ENCODE peak calls at places on chromosomes 6 and 20, in four cellular contexts. One of them, this sample, is unnamed. For H3K9me3, the result is how much of the 10 kb centered on the place peaks cover.

GRCh38 chr6:71608646-71609045 is 277.7 kb upstream of the RIMS1 start:
- DNase-seq in cardiac muscle cell: no peak
- DNase-seq in A549: no peak
- DNase-seq in upper lobe of left lung: no peak
- DNase-seq in this sample: no peak

GRCh38 chr20:1371235-1371782 is 21.5 kb downstream of the FKBP1A start:
- DNase-seq in cardiac muscle cell: no peak
- DNase-seq in upper lobe of left lung: no peak
- DNase-seq in A549: no peak
- DNase-seq in this sample: no peak

GRCh38 chr20:33709398-33709797 is 10.7 kb downstream of the PXMP4 start:
- DNase-seq in A549: no peak
- DNase-seq in upper lobe of left lung: no peak
- DNase-seq in cardiac muscle cell: no peak
- DNase-seq in this sample: no peak

GRCh38 chr6:107574856-107575255 is 84.9 kb downstream of the SOBP start:
- DNase-seq in upper lobe of left lung: no peak
- DNase-seq in A549: no peak
- DNase-seq in cardiac muscle cell: no peak
- DNase-seq in this sample: no peak

GRCh38 chr20:25058051-25058796 is at the start of gene ACSS1:
- DNase-seq in upper lobe of left lung: peak
- DNase-seq in cardiac muscle cell: peak
- DNase-seq in A549: peak
- DNase-seq in this sample: no peak

GRCh38 chr6:23036401-23036983 is 467.1 kb downstream of the HDGFL1 start:
- DNase-seq in upper lobe of left lung: no peak
- DNase-seq in A549: no peak
- DNase-seq in cardiac muscle cell: peak
- DNase-seq in this sample: no peak

GRCh38 chr6:170037541-170038250 is 253.2 kb downstream of the DLL1 start:
- DNase-seq in cardiac muscle cell: peak
- DNase-seq in upper lobe of left lung: peak
- DNase-seq in A549: no peak
- DNase-seq in this sample: no peak

GRCh38 chr6:139762587-139763031 is 388.2 kb upstream of the CITED2 start:
- DNase-seq in A549: no peak
- DNase-seq in upper lobe of left lung: no peak
- DNase-seq in cardiac muscle cell: peak
- DNase-seq in this sample: no peak

GRCh38 chr20:8932192-8933150 is 136.4 kb upstream of the PLCB4 start:
- DNase-seq in A549: peak
- DNase-seq in upper lobe of left lung: no peak
- DNase-seq in cardiac muscle cell: peak
- DNase-seq in this sample: no peak

GRCh38 chr6:148345176-148345575 is 2.5 kb downstream of the SASH1 start:
- DNase-seq in upper lobe of left lung: no peak
- DNase-seq in A549: no peak
- DNase-seq in cardiac muscle cell: no peak
- DNase-seq in this sample: no peak

GRCh38 chr20:58975353-58975752 is 5.7 kb upstream of the NELFCD start:
- DNase-seq in A549: no peak
- DNase-seq in cardiac muscle cell: no peak
- DNase-seq in upper lobe of left lung: no peak
- DNase-seq in this sample: no peak

GRCh38 chr6:63897459-63897858 is 261.9 kb downstream of the PHF3 start:
- DNase-seq in A549: no peak
- DNase-seq in upper lobe of left lung: no peak
- DNase-seq in cardiac muscle cell: peak
- DNase-seq in this sample: peak

GRCh38 chr6:69957990-69958559 is 91.7 kb downstream of the COL19A1 start:
- DNase-seq in cardiac muscle cell: no peak
- DNase-seq in upper lobe of left lung: no peak
- DNase-seq in A549: no peak
- DNase-seq in this sample: no peak

GRCh38 chr6:118080547-118080946 is 173.5 kb downstream of the SLC35F1 start:
- DNase-seq in A549: no peak
- DNase-seq in cardiac muscle cell: no peak
- DNase-seq in upper lobe of left lung: no peak
- DNase-seq in this sample: no peak

GRCh38 chr6:139240161-139241010 is 51.4 kb downstream of the TXLNB start:
- DNase-seq in A549: no peak
- DNase-seq in upper lobe of left lung: no peak
- DNase-seq in cardiac muscle cell: peak
- DNase-seq in this sample: peak

GRCh38 chr6:83474309-83474708 is 38.0 kb upstream of the PRSS35 start:
- DNase-seq in cardiac muscle cell: peak
- DNase-seq in upper lobe of left lung: no peak
- DNase-seq in A549: no peak
- DNase-seq in this sample: no peak

GRCh38 chr6:148835920-148836441 is 89.2 kb downstream of the UST start:
- DNase-seq in A549: no peak
- DNase-seq in upper lobe of left lung: no peak
- DNase-seq in cardiac muscle cell: peak
- DNase-seq in this sample: peak

GRCh38 chr20:25538838-25539665 is 46.3 kb downstream of the NINL start:
- DNase-seq in upper lobe of left lung: peak
- DNase-seq in cardiac muscle cell: no peak
- DNase-seq in A549: no peak
- DNase-seq in this sample: no peak

GRCh38 chr6:141484726-141485125 is 648.0 kb upstream of the GJE1 start:
- DNase-seq in cardiac muscle cell: peak
- DNase-seq in A549: no peak
- DNase-seq in upper lobe of left lung: no peak
- DNase-seq in this sample: no peak

GRCh38 chr6:106490974-106491373 is 130.5 kb downstream of the CRYBG1 start:
- DNase-seq in upper lobe of left lung: no peak
- DNase-seq in A549: no peak
- DNase-seq in cardiac muscle cell: no peak
- DNase-seq in this sample: no peak

GRCh38 chr20:40568200-40568599 is 120.8 kb downstream of the MAFB start:
- DNase-seq in A549: no peak
- DNase-seq in cardiac muscle cell: no peak
- DNase-seq in upper lobe of left lung: no peak
- DNase-seq in this sample: no peak

GRCh38 chr6:166465671-166466087 is 82.9 kb upstream of the MPC1 start:
- DNase-seq in A549: peak
- DNase-seq in cardiac muscle cell: peak
- DNase-seq in upper lobe of left lung: no peak
- DNase-seq in this sample: no peak

GRCh38 chr6:87925373-87926060 is 122.1 kb upstream of the SPACA1 start:
- DNase-seq in upper lobe of left lung: no peak
- DNase-seq in A549: no peak
- DNase-seq in cardiac muscle cell: no peak
- DNase-seq in this sample: no peak

GRCh38 chr20:44921447-44921846 is 11.6 kb downstream of the PABPC1L start:
- DNase-seq in upper lobe of left lung: peak
- DNase-seq in cardiac muscle cell: no peak
- DNase-seq in A549: no peak
- DNase-seq in this sample: no peak

GRCh38 chr20:11734431-11734830 is 183.3 kb upstream of the BTBD3 start:
- DNase-seq in cardiac muscle cell: no peak
- DNase-seq in A549: no peak
- DNase-seq in upper lobe of left lung: no peak
- DNase-seq in this sample: no peak

GRCh38 chr20:45487231-45487635 is 17.7 kb downstream of the WFDC2 start:
- DNase-seq in upper lobe of left lung: peak
- DNase-seq in cardiac muscle cell: no peak
- DNase-seq in A549: peak
- DNase-seq in this sample: no peak

GRCh38 chr20:32115196-32115767 is 5.8 kb downstream of the TM9SF4 start:
- DNase-seq in upper lobe of left lung: no peak
- DNase-seq in A549: no peak
- DNase-seq in cardiac muscle cell: no peak
- DNase-seq in this sample: no peak

GRCh38 chr20:44997668-44998067 is 31.4 kb downstream of the STK4 start:
- DNase-seq in cardiac muscle cell: no peak
- DNase-seq in upper lobe of left lung: no peak
- DNase-seq in A549: no peak
- DNase-seq in this sample: no peak

GRCh38 chr6:107653183-107653580 is 163.3 kb downstream of the SOBP start:
- DNase-seq in upper lobe of left lung: no peak
- DNase-seq in A549: no peak
- DNase-seq in cardiac muscle cell: no peak
- DNase-seq in this sample: no peak

DNA sequence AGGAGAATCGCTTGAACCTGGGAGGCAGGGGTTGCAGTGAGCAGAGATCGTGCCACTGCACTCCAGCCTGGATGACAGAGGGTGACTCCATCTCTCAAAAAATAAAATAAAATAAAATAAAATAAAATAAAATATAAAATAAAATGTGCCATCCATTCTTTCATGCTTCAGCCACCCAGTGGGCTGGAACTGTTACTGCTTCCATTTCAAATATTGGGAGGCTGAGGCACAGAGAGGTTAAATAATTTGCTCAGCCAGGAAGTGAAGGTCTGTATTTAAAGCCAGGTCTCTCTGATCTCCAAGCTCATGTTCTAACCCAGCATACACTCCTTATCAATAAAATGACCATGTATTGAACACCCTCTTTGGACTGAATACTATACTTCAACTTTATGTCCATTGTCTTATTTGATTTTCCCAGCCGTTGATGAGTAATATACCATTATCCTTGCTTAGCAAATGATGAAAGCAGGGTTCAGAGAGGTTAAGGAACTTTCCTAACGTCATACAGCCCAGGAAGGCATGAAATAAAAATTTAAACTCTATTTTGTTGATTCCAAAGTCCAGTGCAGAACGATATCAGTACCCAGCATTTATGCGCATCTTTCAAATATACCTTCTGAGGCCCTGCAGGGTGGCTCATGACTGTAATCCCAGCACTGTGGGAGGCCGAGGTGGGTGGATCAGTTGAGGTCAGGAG is 25.8 kb upstream of the SLC9A8 start:
- DNase-seq in A549: no peak
- DNase-seq in upper lobe of left lung: no peak
- DNase-seq in cardiac muscle cell: peak
- DNase-seq in this sample: no peak
- TF ChIP-seq CTCF in A549: peak
- TF ChIP-seq CTCF in upper lobe of left lung: peak
- TF ChIP-seq CTCF in cardiac muscle cell: peak
- TF ChIP-seq CTCF in this sample: peak

GRCh38 chr20:17624551-17625245 is 54.8 kb downstream of the DSTN start:
- DNase-seq in A549: no peak
- DNase-seq in cardiac muscle cell: no peak
- DNase-seq in upper lobe of left lung: peak
- DNase-seq in this sample: no peak
- H3K4me3 ChIP-seq in A549: no peak
- H3K4me3 ChIP-seq in cardiac muscle cell: no peak
- H3K4me3 ChIP-seq in upper lobe of left lung: no peak
- H3K4me3 ChIP-seq in this sample: no peak

DNA sequence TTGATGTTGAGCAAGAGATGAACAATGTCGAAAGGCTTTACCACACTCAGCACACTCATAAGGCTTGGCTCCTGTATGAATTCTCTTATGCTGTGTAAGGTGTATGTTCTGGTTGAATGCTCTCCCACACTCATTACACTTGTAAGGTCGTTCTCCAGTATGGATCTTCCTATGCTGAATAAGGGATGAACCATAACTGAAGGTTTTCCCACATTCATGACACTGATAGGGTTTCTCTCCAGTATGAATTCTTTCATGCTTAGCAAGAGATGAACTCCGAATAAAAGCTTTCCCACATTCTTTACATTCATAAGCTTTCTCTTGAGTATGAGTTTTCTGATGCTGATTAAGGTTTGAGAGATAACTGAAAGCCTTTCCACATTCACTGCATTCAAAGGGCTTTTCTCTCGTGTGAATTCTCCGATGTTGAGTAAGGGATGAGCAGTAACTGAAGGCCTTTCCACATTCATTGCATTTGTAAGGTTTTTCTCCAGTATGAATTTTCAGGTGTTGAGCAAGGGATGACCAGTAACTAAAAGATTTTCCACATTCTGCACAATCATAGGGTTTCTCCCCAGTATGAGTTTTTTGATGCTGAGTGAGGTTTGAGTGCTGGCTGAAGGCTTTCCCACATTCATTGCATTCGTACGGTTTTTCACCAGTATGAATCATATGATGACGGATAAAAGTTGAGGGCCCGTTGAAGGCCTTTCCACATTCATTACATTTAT is 21.1 kb downstream of the ZNF184 start:
- DNase-seq in upper lobe of left lung: no peak
- DNase-seq in A549: no peak
- DNase-seq in cardiac muscle cell: no peak
- DNase-seq in this sample: no peak
- H3K9me3 ChIP-seq in upper lobe of left lung: half or more
- H3K9me3 ChIP-seq in A549: half or more
- H3K9me3 ChIP-seq in cardiac muscle cell: under half
- H3K9me3 ChIP-seq in this sample: under half

DNA sequence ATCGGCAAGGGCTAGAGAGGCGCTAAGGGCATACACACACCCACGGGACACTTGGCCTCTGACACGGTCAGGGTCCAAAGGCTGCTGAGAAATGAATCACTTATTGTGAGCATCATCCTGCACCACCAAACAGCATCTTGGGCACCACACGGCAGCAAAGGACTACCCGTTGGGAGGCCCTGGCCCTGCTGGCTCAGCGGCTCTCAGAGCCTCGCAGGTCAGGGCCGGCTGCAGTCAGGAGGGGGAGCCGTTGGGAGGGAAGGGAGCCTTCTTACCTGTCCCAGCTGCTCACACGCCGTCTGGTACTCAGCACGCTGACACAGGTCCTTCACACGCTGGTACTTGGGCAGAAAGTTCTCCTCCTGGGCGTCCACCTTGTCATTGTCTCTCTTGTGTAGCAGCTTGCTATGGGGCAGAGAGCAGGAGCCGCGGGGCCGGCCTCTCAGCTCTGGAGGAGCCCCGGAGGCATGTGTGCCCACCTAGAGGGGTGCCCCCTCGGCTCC is 109.0 kb downstream of the SULF2 start:
- DNase-seq in upper lobe of left lung: peak
- DNase-seq in A549: no peak
- DNase-seq in cardiac muscle cell: no peak
- DNase-seq in this sample: no peak
- TF ChIP-seq CTCF in upper lobe of left lung: no peak
- TF ChIP-seq CTCF in A549: no peak
- TF ChIP-seq CTCF in cardiac muscle cell: no peak
- TF ChIP-seq CTCF in this sample: no peak

GRCh38 chr6:30556714-30556963 is 350 bp upstream of the GNL1 start:
- DNase-seq in A549: no peak
- DNase-seq in upper lobe of left lung: no peak
- DNase-seq in cardiac muscle cell: peak
- DNase-seq in this sample: no peak

GRCh38 chr6:30554962-30555361 is 1.3 kb downstream of the GNL1 start:
- DNase-seq in cardiac muscle cell: no peak
- DNase-seq in A549: no peak
- DNase-seq in upper lobe of left lung: no peak
- DNase-seq in this sample: no peak

GRCh38 chr6:30556006-30556713 is at the start of gene GNL1:
- DNase-seq in cardiac muscle cell: peak
- DNase-seq in A549: peak
- DNase-seq in upper lobe of left lung: peak
- DNase-seq in this sample: peak

GRCh38 chr6:30554404-30554803 is 1.9 kb downstream of the GNL1 start:
- DNase-seq in upper lobe of left lung: no peak
- DNase-seq in A549: no peak
- DNase-seq in cardiac muscle cell: no peak
- DNase-seq in this sample: no peak

GRCh38 chr6:30555428-30556005 is 772 bp downstream of the GNL1 start:
- DNase-seq in A549: no peak
- DNase-seq in cardiac muscle cell: peak
- DNase-seq in upper lobe of left lung: peak
- DNase-seq in this sample: no peak
- H3K4me3 ChIP-seq in A549: peak
- H3K4me3 ChIP-seq in cardiac muscle cell: peak
- H3K4me3 ChIP-seq in upper lobe of left lung: peak
- H3K4me3 ChIP-seq in this sample: peak